ENCODE peak calls at places on chromosomes 6 and 20, in ten cellular contexts. One of them, this sample, is unnamed.
A peak's percentile ranks its signal among the peaks of the same experiment; 100 is the strongest.

GRCh38 chr6:165811512-165811911 is 148.5 kb upstream of the PDE10A start:
- DNase-seq in globus pallidus: no peak
- DNase-seq in activated CD8-positive, alpha-beta memory T cell treated with anti-CD3 and anti-CD28 coated beads, Interleukin-2, amount 50 U/mL, for 4 hours: no peak
- DNase-seq in heart left ventricle: no peak
- DNase-seq in RWPE2: no peak
- DNase-seq in stimulated activated CD8-positive, alpha-beta memory T cell treated with anti-CD3 and anti-CD28 coated beads, Interleukin-2, amount 100 ng/mL, for 1 hour: no peak
- DNase-seq in colonic mucosa: no peak
- DNase-seq in endothelial cell: no peak
- DNase-seq in MV-4-11: no peak
- DNase-seq in CMK: no peak
- DNase-seq in this sample: no peak

GRCh38 chr6:149470948-149471347 is 13.9 kb downstream of the ZC3H12D start:
- DNase-seq in endothelial cell: no peak
- DNase-seq in globus pallidus: no peak
- DNase-seq in CMK: no peak
- DNase-seq in MV-4-11: no peak
- DNase-seq in heart left ventricle: no peak
- DNase-seq in activated CD8-positive, alpha-beta memory T cell treated with anti-CD3 and anti-CD28 coated beads, Interleukin-2, amount 50 U/mL, for 4 hours: no peak
- DNase-seq in stimulated activated CD8-positive, alpha-beta memory T cell treated with anti-CD3 and anti-CD28 coated beads, Interleukin-2, amount 100 ng/mL, for 1 hour: no peak
- DNase-seq in RWPE2: no peak
- DNase-seq in colonic mucosa: no peak
- DNase-seq in this sample: no peak

GRCh38 chr20:58213112-58213511 is 15.3 kb downstream of the ANKRD60 start:
- DNase-seq in activated CD8-positive, alpha-beta memory T cell treated with anti-CD3 and anti-CD28 coated beads, Interleukin-2, amount 50 U/mL, for 4 hours: no peak
- DNase-seq in globus pallidus: peak; percentile 75
- DNase-seq in colonic mucosa: no peak
- DNase-seq in RWPE2: peak; percentile 51
- DNase-seq in endothelial cell: no peak
- DNase-seq in MV-4-11: no peak
- DNase-seq in heart left ventricle: no peak
- DNase-seq in stimulated activated CD8-positive, alpha-beta memory T cell treated with anti-CD3 and anti-CD28 coated beads, Interleukin-2, amount 100 ng/mL, for 1 hour: no peak
- DNase-seq in CMK: no peak
- DNase-seq in this sample: peak; percentile 9

GRCh38 chr6:75602897-75603395 is 1.3 kb downstream of the SENP6 start:
- DNase-seq in endothelial cell: no peak
- DNase-seq in CMK: no peak
- DNase-seq in heart left ventricle: no peak
- DNase-seq in colonic mucosa: no peak
- DNase-seq in stimulated activated CD8-positive, alpha-beta memory T cell treated with anti-CD3 and anti-CD28 coated beads, Interleukin-2, amount 100 ng/mL, for 1 hour: no peak
- DNase-seq in globus pallidus: peak; percentile 30
- DNase-seq in activated CD8-positive, alpha-beta memory T cell treated with anti-CD3 and anti-CD28 coated beads, Interleukin-2, amount 50 U/mL, for 4 hours: no peak
- DNase-seq in MV-4-11: no peak
- DNase-seq in RWPE2: no peak
- DNase-seq in this sample: no peak

GRCh38 chr20:17624070-17624469 is 54.2 kb downstream of the DSTN start:
- DNase-seq in RWPE2: peak; percentile 43
- DNase-seq in stimulated activated CD8-positive, alpha-beta memory T cell treated with anti-CD3 and anti-CD28 coated beads, Interleukin-2, amount 100 ng/mL, for 1 hour: no peak
- DNase-seq in endothelial cell: no peak
- DNase-seq in colonic mucosa: no peak
- DNase-seq in CMK: no peak
- DNase-seq in heart left ventricle: peak; percentile 17
- DNase-seq in MV-4-11: no peak
- DNase-seq in activated CD8-positive, alpha-beta memory T cell treated with anti-CD3 and anti-CD28 coated beads, Interleukin-2, amount 50 U/mL, for 4 hours: no peak
- DNase-seq in globus pallidus: no peak
- DNase-seq in this sample: no peak

GRCh38 chr6:48671506-48671905 is 560.5 kb upstream of the PTCHD4 start:
- DNase-seq in CMK: no peak
- DNase-seq in globus pallidus: no peak
- DNase-seq in colonic mucosa: no peak
- DNase-seq in heart left ventricle: no peak
- DNase-seq in RWPE2: no peak
- DNase-seq in activated CD8-positive, alpha-beta memory T cell treated with anti-CD3 and anti-CD28 coated beads, Interleukin-2, amount 50 U/mL, for 4 hours: no peak
- DNase-seq in MV-4-11: no peak
- DNase-seq in endothelial cell: no peak
- DNase-seq in stimulated activated CD8-positive, alpha-beta memory T cell treated with anti-CD3 and anti-CD28 coated beads, Interleukin-2, amount 100 ng/mL, for 1 hour: no peak
- DNase-seq in this sample: no peak

GRCh38 chr20:44532248-44532980 is 10.5 kb upstream of the SERINC3 start:
- DNase-seq in activated CD8-positive, alpha-beta memory T cell treated with anti-CD3 and anti-CD28 coated beads, Interleukin-2, amount 50 U/mL, for 4 hours: no peak
- DNase-seq in heart left ventricle: no peak
- DNase-seq in colonic mucosa: no peak
- DNase-seq in CMK: no peak
- DNase-seq in MV-4-11: no peak
- DNase-seq in endothelial cell: no peak
- DNase-seq in globus pallidus: no peak
- DNase-seq in RWPE2: no peak
- DNase-seq in stimulated activated CD8-positive, alpha-beta memory T cell treated with anti-CD3 and anti-CD28 coated beads, Interleukin-2, amount 100 ng/mL, for 1 hour: no peak
- DNase-seq in this sample: no peak

GRCh38 chr6:32047084-32047478 is 8.9 kb downstream of the CYP21A2 start:
- DNase-seq in globus pallidus: no peak
- DNase-seq in MV-4-11: no peak
- DNase-seq in heart left ventricle: peak; percentile 70
- DNase-seq in colonic mucosa: no peak
- DNase-seq in RWPE2: no peak
- DNase-seq in activated CD8-positive, alpha-beta memory T cell treated with anti-CD3 and anti-CD28 coated beads, Interleukin-2, amount 50 U/mL, for 4 hours: no peak
- DNase-seq in CMK: no peak
- DNase-seq in endothelial cell: no peak
- DNase-seq in stimulated activated CD8-positive, alpha-beta memory T cell treated with anti-CD3 and anti-CD28 coated beads, Interleukin-2, amount 100 ng/mL, for 1 hour: no peak
- DNase-seq in this sample: no peak

GRCh38 chr6:168408504-168409136 is 32.4 kb upstream of the SMOC2 start:
- DNase-seq in colonic mucosa: no peak
- DNase-seq in activated CD8-positive, alpha-beta memory T cell treated with anti-CD3 and anti-CD28 coated beads, Interleukin-2, amount 50 U/mL, for 4 hours: no peak
- DNase-seq in heart left ventricle: no peak
- DNase-seq in stimulated activated CD8-positive, alpha-beta memory T cell treated with anti-CD3 and anti-CD28 coated beads, Interleukin-2, amount 100 ng/mL, for 1 hour: no peak
- DNase-seq in RWPE2: no peak
- DNase-seq in MV-4-11: no peak
- DNase-seq in CMK: no peak
- DNase-seq in endothelial cell: no peak
- DNase-seq in globus pallidus: no peak
- DNase-seq in this sample: no peak

This sample was measured in NCI-H748 treated with DMSO at 0.1 percent for 48 hours.